ENCODE peak calls at places on chromosomes 12 and 14, in ten cellular contexts. Z is progenitor cell of endocrine pancreas; F is pancreas; D is B cell; U is breast epithelium; B is CD8-positive, alpha-beta T cell; G is tibial artery; K is spleen; A is Caco-2; M is AG04450. H is an unnamed sample.

GRCh38 chr14:24351517-24351916 is 11.7 kb upstream of the RIPK3 start:
- DNase-seq in Z (no peak), F (no peak), D (no peak), U (no peak), B (no peak), G (no peak), K (no peak), A (no peak), M (no peak), H (no peak)

GRCh38 chr12:124457287-124458219 is 109.9 kb downstream of the NCOR2 start:
- DNase-seq in Z (no peak), F (no peak), D (peak; percentile 80), U (peak; percentile 87), B (no peak), G (peak; percentile 95), K (peak; percentile 86), A (no peak), M (no peak), H (peak; percentile 69)

GRCh38 chr14:30906752-30907658 is 32.6 kb downstream of the COCH start:
- DNase-seq in Z (no peak), F (no peak), D (no peak), U (no peak), B (no peak), G (no peak), K (no peak), A (no peak), M (no peak), H (no peak)

GRCh38 chr12:57582440-57582839 is 8.6 kb upstream of the PIP4K2C start:
- DNase-seq in Z (no peak), F (no peak), D (no peak), U (no peak), B (no peak), G (no peak), K (no peak), A (no peak), M (no peak), H (no peak)

GRCh38 chr12:24478254-24478653 is 470.6 kb downstream of the BCAT1 start:
- DNase-seq in Z (no peak), F (no peak), D (no peak), U (no peak), B (no peak), G (no peak), K (no peak), A (no peak), M (no peak), H (no peak)

GRCh38 chr12:79935624-79936040 is 735 bp upstream of the PPP1R12A start:
- DNase-seq in Z (no peak), F (no peak), D (no peak), U (no peak), B (no peak), G (no peak), K (no peak), A (no peak), M (no peak), H (no peak)

GRCh38 chr12:89752331-89752730 is 43.7 kb upstream of the ATP2B1 start:
- DNase-seq in Z (no peak), F (no peak), D (peak; percentile 28), U (no peak), B (no peak), G (no peak), K (peak; percentile 73), A (no peak), M (no peak), H (no peak)

GRCh38 chr14:58690801-58691516 is 53.2 kb downstream of the DACT1 start:
- DNase-seq in Z (no peak), F (no peak), D (no peak), U (no peak), B (no peak), G (no peak), K (no peak), A (no peak), M (no peak), H (no peak)

GRCh38 chr12:131747771-131748170 is 36.9 kb downstream of the SFSWAP start:
- DNase-seq in Z (no peak), F (no peak), D (no peak), U (no peak), B (no peak), G (no peak), K (no peak), A (no peak), M (no peak), H (no peak)

GRCh38 chr12:3828888-3829287 is 44.3 kb downstream of the PARP11 start:
- DNase-seq in Z (no peak), F (no peak), D (no peak), U (no peak), B (no peak), G (no peak), K (no peak), A (no peak), M (no peak), H (no peak)

GRCh38 chr14:69268223-69268622 is 8.3 kb downstream of the GALNT16 start:
- DNase-seq in Z (no peak), F (no peak), D (no peak), U (no peak), B (no peak), G (no peak), K (no peak), A (no peak), M (no peak), H (no peak)

GRCh38 chr14:64610049-64610746 is 60.4 kb downstream of the PPP1R36 start:
- DNase-seq in Z (no peak), F (no peak), D (no peak), U (no peak), B (no peak), G (no peak), K (no peak), A (no peak), M (no peak), H (no peak)

GRCh38 chr14:105340821-105341408 is 26.4 kb downstream of the PACS2 start:
- DNase-seq in Z (no peak), F (no peak), D (peak; percentile 17), U (no peak), B (no peak), G (no peak), K (no peak), A (no peak), M (no peak), H (no peak)

GRCh38 chr14:104851896-104852663 is 13.0 kb upstream of the CEP170B start:
- DNase-seq in Z (no peak), F (no peak), D (peak; percentile 10), U (no peak), B (no peak), G (no peak), K (peak; percentile 56), A (no peak), M (no peak), H (peak; percentile 37)

GRCh38 chr14:64388533-64389243 is 535 bp downstream of the MTHFD1 start:
- DNase-seq in Z (peak; percentile 15), F (no peak), D (no peak), U (no peak), B (no peak), G (peak; percentile 47), K (peak; percentile 85), A (no peak), M (no peak), H (no peak)

DNA sequence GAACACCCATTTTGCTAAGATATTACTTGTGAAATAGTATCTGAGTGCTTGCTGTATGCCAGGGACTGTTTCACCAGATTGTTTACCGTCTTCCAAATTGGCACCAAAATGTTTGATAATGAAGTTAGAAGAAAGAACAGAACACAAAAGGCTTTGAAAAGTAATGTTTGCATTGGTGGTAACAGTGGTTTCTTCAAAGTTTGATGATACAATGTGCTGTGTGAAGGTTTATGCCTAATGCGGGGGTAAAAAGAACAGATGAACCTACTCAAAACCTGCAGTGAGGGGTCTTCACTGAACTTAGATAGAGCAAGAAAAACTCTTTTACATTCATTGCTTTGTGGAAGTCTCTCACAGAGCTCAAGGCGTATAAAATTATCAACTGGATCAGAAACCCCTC is 76.2 kb downstream of the PRKCH start:
- DNase-seq in Z (no peak), F (no peak), D (no peak), U (no peak), B (no peak), G (no peak), K (no peak), A (no peak), M (no peak), H (no peak)
- TF ChIP-seq CTCF in Z (no peak), F (no peak), D (no peak), U (no peak), B (no peak), G (no peak), K (no peak), A (no peak), M (no peak), H (no peak)

GRCh38 chr12:94749890-94750289 is 99.5 kb upstream of the TMCC3 start:
- DNase-seq in Z (no peak), F (no peak), D (no peak), U (no peak), B (no peak), G (no peak), K (no peak), A (no peak), M (no peak), H (no peak)

GRCh38 chr12:94748726-94749421 is 98.5 kb upstream of the TMCC3 start:
- DNase-seq in Z (no peak), F (no peak), D (no peak), U (no peak), B (no peak), G (no peak), K (no peak), A (no peak), M (no peak), H (no peak)

GRCh38 chr12:94753071-94753779 is 102.9 kb upstream of the TMCC3 start:
- DNase-seq in Z (no peak), F (no peak), D (no peak), U (no peak), B (no peak), G (no peak), K (no peak), A (no peak), M (no peak), H (no peak)

GRCh38 chr12:94750891-94751290 is 100.5 kb upstream of the TMCC3 start:
- DNase-seq in Z (no peak), F (no peak), D (no peak), U (no peak), B (no peak), G (no peak), K (no peak), A (no peak), M (no peak), H (no peak)

GRCh38 chr12:94754653-94755052 is 104.3 kb upstream of the TMCC3 start:
- DNase-seq in Z (no peak), F (no peak), D (no peak), U (no peak), B (no peak), G (no peak), K (no peak), A (no peak), M (no peak), H (no peak)
- TF ChIP-seq CTCF in Z (no peak), F (no peak), D (no peak), U (no peak), B (no peak), G (no peak), K (no peak), A (no peak), M (peak; percentile 35), H (peak; percentile 67)

GRCh38 chr12:49587174-49587908 is 18.1 kb downstream of the FAM186B start:
- DNase-seq in Z (no peak), F (no peak), D (no peak), U (no peak), B (no peak), G (no peak), K (no peak), A (no peak), M (no peak), H (no peak)
- TF ChIP-seq CTCF in Z (peak; percentile 23), F (no peak), D (no peak), U (no peak), B (no peak), G (no peak), K (no peak), A (peak; percentile 32), M (no peak), H (no peak)

GRCh38 chr12:110048242-110049027 is at the start of gene C12orf76:
- DNase-seq in Z (peak; percentile 48), F (peak; percentile 93), D (peak; percentile 86), U (peak; percentile 89), B (peak; percentile 86), G (peak; percentile 94), K (peak; percentile 99), A (peak; percentile 89), M (peak; percentile 89), H (peak; percentile 95)
- TF ChIP-seq CTCF in Z (no peak), F (no peak), D (no peak), U (no peak), B (no peak), G (peak; percentile 6), K (peak; percentile 40), A (no peak), M (no peak), H (peak; percentile 38)